ENCODE peak calls at places on chromosome 10, in four cellular contexts. Y is HCT116, S is HAP-1, G is psoas muscle. L is an unnamed sample.

GRCh38 chr10:3173173-3173878 is 744 bp upstream of the PITRM1 start:
- DNase-seq in Y (peak; percentile 93), S (no peak), G (peak; percentile 63), L (no peak)

GRCh38 chr10:4651404-4652037 is 174.5 kb upstream of the AKR1E2 start:
- DNase-seq in Y (no peak), S (no peak), G (no peak), L (no peak)

GRCh38 chr10:82310839-82311238 is 435.8 kb downstream of the NRG3 start:
- DNase-seq in Y (no peak), S (no peak), G (no peak), L (no peak)

GRCh38 chr10:17200885-17201164 is 647 bp downstream of the TRDMT1 start:
- DNase-seq in Y (peak; percentile 23), S (peak; percentile 64), G (peak; percentile 49), L (peak; percentile 57)

GRCh38 chr10:89312973-89313372 is 11.1 kb downstream of the IFIT2 start:
- DNase-seq in Y (no peak), S (no peak), G (no peak), L (no peak)

GRCh38 chr10:106825996-106826395 is 338.5 kb downstream of the SORCS1 start:
- DNase-seq in Y (no peak), S (no peak), G (no peak), L (no peak)

GRCh38 chr10:52951819-52952218 is 179.2 kb upstream of the MBL2 start:
- DNase-seq in Y (no peak), S (no peak), G (no peak), L (peak; percentile 56)

GRCh38 chr10:100522945-100523344 is 3.3 kb upstream of the SEC31B start:
- DNase-seq in Y (no peak), S (no peak), G (no peak), L (no peak)

GRCh38 chr10:103677486-103677885 is 177.9 kb downstream of the SH3PXD2A start:
- DNase-seq in Y (no peak), S (no peak), G (no peak), L (no peak)

GRCh38 chr10:99346247-99346646 is 17.1 kb downstream of the CNNM1 start:
- DNase-seq in Y (no peak), S (no peak), G (no peak), L (peak; percentile 41)

GRCh38 chr10:117549100-117549499 is 6.6 kb downstream of the EMX2 start:
- DNase-seq in Y (no peak), S (no peak), G (no peak), L (no peak)

GRCh38 chr10:1395025-1395981 is 339.1 kb downstream of the WDR37 start:
- DNase-seq in Y (no peak), S (no peak), G (no peak), L (no peak)

GRCh38 chr10:102299873-102300272 is 54.5 kb downstream of the GBF1 start:
- DNase-seq in Y (no peak), S (no peak), G (no peak), L (peak; percentile 58)

GRCh38 chr10:119149723-119150122 is 15.8 kb downstream of the SFXN4 start:
- DNase-seq in Y (no peak), S (no peak), G (no peak), L (no peak)

GRCh38 chr10:96588601-96589419 is 2.0 kb upstream of the TM9SF3 start:
- DNase-seq in Y (no peak), S (peak; percentile 58), G (no peak), L (no peak)

GRCh38 chr10:26821699-26822542 is 38.8 kb downstream of the ABI1 start:
- DNase-seq in Y (no peak), S (no peak), G (no peak), L (no peak)

GRCh38 chr10:31075434-31075833 is 43.8 kb upstream of the ZNF438 start:
- DNase-seq in Y (no peak), S (no peak), G (no peak), L (no peak)

GRCh38 chr10:114855776-114856543 is 34.4 kb downstream of the FHIP2A start:
- DNase-seq in Y (no peak), S (no peak), G (no peak), L (peak; percentile 20)

GRCh38 chr10:17075510-17075909 is 54.1 kb downstream of the CUBN start:
- DNase-seq in Y (no peak), S (no peak), G (no peak), L (peak; percentile 95)

GRCh38 chr10:132236881-132237280 is 50.1 kb downstream of the DPYSL4 start:
- DNase-seq in Y (no peak), S (no peak), G (no peak), L (no peak)

GRCh38 chr10:75429159-75429827 is 2.1 kb upstream of the LRMDA start:
- DNase-seq in Y (no peak), S (no peak), G (no peak), L (no peak)

GRCh38 chr10:128071417-128071782 is 54.8 kb downstream of the MKI67 start:
- DNase-seq in Y (no peak), S (no peak), G (no peak), L (no peak)

GRCh38 chr10:97792058-97792721 is 20.4 kb upstream of the SFRP5 start:
- DNase-seq in Y (peak; percentile 38), S (peak; percentile 15), G (peak; percentile 82), L (peak; percentile 68)

GRCh38 chr10:50224330-50224952 is 26.9 kb downstream of the ASAH2 start:
- DNase-seq in Y (peak; percentile 65), S (peak; percentile 36), G (no peak), L (peak; percentile 56)

GRCh38 chr10:114441107-114441506 is 36.8 kb upstream of the AFAP1L2 start:
- DNase-seq in Y (no peak), S (no peak), G (no peak), L (no peak)

GRCh38 chr10:132306951-132307751 is 599 bp downstream of the STK32C start:
- DNase-seq in Y (no peak), S (no peak), G (peak; percentile 71), L (no peak)

DNA sequence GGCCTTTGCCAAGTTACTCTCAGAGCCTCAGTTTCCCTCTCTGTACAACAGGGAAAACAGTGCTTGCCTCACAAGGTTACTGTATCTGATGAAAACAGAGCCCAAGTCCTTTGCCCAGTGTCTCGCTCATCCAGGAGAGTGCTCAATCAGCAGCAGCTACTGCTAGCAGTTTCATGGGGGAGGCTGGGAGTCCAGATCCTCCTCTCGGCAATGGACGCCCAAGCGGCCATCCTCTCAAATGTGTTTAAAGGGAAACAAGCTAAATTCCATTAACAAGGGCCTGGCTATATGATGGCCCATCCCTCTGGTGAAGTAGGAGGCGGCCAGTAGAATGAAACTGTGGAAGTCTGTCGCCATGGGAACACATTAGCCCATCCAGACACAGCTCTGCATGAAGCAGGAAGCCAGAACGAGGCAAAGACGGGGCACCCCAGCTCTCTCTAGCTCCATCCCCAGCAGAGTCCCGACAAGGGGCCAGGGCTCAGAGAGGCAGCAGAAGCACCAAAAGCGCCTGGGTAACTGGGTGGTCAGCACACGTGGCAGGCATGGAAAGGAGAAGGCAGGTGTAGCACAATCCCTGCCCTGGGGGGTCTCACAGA is 35.2 kb downstream of the FAM53B start:
- DNase-seq in Y (no peak), S (no peak), G (peak; percentile 43), L (no peak)
- H3K4me1 ChIP-seq in Y (peaks cover 17% of the 10 kb centered on the region), S (no peaks in the 10 kb centered on the region), G (peaks cover 80% of the 10 kb centered on the region), L (peaks cover 11% of the 10 kb centered on the region)

GRCh38 chr10:28577506-28577905 is 44.6 kb downstream of the WAC start:
- DNase-seq in Y (no peak), S (no peak), G (no peak), L (no peak)
- H3K4me1 ChIP-seq in Y (no peaks in the 10 kb centered on the region), S (peaks cover 28% of the 10 kb centered on the region), G (peaks cover 89% of the 10 kb centered on the region), L (peaks cover 58% of the 10 kb centered on the region)

GRCh38 chr10:74056081-74056818 is 58.3 kb downstream of the VCL start:
- DNase-seq in Y (peak; percentile 37), S (no peak), G (no peak), L (peak; percentile 79)
- H3K4me1 ChIP-seq in Y (peaks cover 33% of the 10 kb centered on the region), S (no peaks in the 10 kb centered on the region), G (peaks cover 65% of the 10 kb centered on the region), L (peaks cover 44% of the 10 kb centered on the region)

GRCh38 chr10:70300908-70301597 is 17.2 kb upstream of the NPFFR1 start:
- DNase-seq in Y (no peak), S (no peak), G (no peak), L (no peak)

GRCh38 chr10:70302292-70302691 is 18.5 kb upstream of the NPFFR1 start:
- DNase-seq in Y (no peak), S (no peak), G (no peak), L (no peak)

GRCh38 chr10:70306168-70306705 is 22.4 kb upstream of the NPFFR1 start:
- DNase-seq in Y (no peak), S (no peak), G (no peak), L (no peak)

GRCh38 chr10:70300461-70300860 is 16.7 kb upstream of the NPFFR1 start:
- DNase-seq in Y (no peak), S (no peak), G (no peak), L (no peak)

DNA sequence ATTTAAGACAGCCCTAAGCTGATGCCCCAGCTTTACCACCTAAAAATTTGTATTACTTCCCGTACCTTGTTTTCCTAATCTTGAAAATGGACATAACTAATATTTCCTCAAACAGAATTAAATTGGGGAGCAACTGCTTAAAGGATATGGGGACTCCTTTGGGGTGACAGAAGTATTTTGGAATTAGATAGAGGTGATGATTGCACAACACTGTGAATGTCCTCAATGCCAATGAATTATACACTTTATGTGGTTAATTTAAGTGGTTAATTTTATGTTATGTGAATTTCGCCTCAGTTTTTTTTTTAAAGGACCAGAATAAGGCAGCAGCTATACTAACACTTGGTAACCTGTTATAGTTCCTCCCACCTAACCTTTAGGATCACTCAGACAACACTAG is 19.9 kb upstream of the NPFFR1 start:
- DNase-seq in Y (no peak), S (no peak), G (no peak), L (no peak)
- H3K4me1 ChIP-seq in Y (no peaks in the 10 kb centered on the region), S (no peaks in the 10 kb centered on the region), G (no peaks in the 10 kb centered on the region), L (no peaks in the 10 kb centered on the region)

GRCh38 chr10:71630168-71630567 is 89.4 kb downstream of the C10orf105 start:
- DNase-seq in Y (no peak), S (no peak), G (no peak), L (no peak)

GRCh38 chr10:71629131-71629530 is 90.4 kb downstream of the C10orf105 start:
- DNase-seq in Y (no peak), S (no peak), G (no peak), L (no peak)

GRCh38 chr10:71632896-71633600 is 86.5 kb downstream of the C10orf105 start:
- DNase-seq in Y (no peak), S (no peak), G (no peak), L (no peak)

GRCh38 chr10:71632200-71632820 is 87.3 kb downstream of the C10orf105 start:
- DNase-seq in Y (no peak), S (no peak), G (no peak), L (no peak)

GRCh38 chr10:71631007-71631859 is 88.3 kb downstream of the C10orf105 start:
- DNase-seq in Y (no peak), S (peak; percentile 86), G (no peak), L (no peak)
- H3K4me1 ChIP-seq in Y (no peaks in the 10 kb centered on the region), S (peaks cover 10% of the 10 kb centered on the region), G (no peaks in the 10 kb centered on the region), L (peaks cover 19% of the 10 kb centered on the region)

DNA sequence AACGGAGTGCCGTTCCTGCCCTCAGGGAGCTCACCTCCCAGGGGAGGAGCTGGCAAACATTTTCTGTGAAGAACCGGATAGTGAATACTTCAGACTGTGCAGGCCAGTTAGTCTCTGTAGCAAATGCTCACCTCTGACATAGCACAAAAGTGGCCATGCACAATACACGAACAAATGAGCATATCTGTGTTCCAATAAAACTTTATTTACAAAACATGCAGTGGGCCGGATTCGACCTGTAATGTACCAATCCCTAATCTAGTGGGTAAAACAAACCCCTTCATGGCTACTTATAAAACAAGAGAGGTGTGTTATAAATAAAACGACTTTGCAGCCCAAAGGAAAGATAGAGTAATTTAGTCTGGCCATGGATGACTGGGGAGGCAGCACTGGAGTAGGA is 48.7 kb downstream of the KCNMA1 start:
- DNase-seq in Y (no peak), S (no peak), G (no peak), L (no peak)
- H3K4me1 ChIP-seq in Y (no peaks in the 10 kb centered on the region), S (no peaks in the 10 kb centered on the region), G (peaks cover 42% of the 10 kb centered on the region), L (peaks cover 7% of the 10 kb centered on the region)